ENCODE peak calls at places on chromosomes 7 and 10, in eight cellular contexts. One of them, this sample, is unnamed.
A peak's percentile ranks its signal among the peaks of the same experiment; 100 is the strongest.

GRCh38 chr10:102492344-102492939 is 10.1 kb downstream of the ACTR1A start:
- DNase-seq in colonic mucosa: no peak
- DNase-seq in psoas muscle: peak; percentile 44
- DNase-seq in ovary: peak; percentile 42
- DNase-seq in body of pancreas: no peak
- DNase-seq in neuronal stem cell: no peak
- DNase-seq in iPS DF 6.9: no peak
- DNase-seq in tibial nerve: no peak
- DNase-seq in this sample: no peak

GRCh38 chr7:48182736-48183369 is 11.6 kb downstream of the ABCA13 start:
- DNase-seq in body of pancreas: no peak
- DNase-seq in psoas muscle: no peak
- DNase-seq in tibial nerve: no peak
- DNase-seq in colonic mucosa: no peak
- DNase-seq in ovary: no peak
- DNase-seq in iPS DF 6.9: no peak
- DNase-seq in neuronal stem cell: no peak
- DNase-seq in this sample: no peak

GRCh38 chr7:92835851-92836488 is 403 bp downstream of the CDK6 start:
- DNase-seq in psoas muscle: peak; percentile 42
- DNase-seq in neuronal stem cell: no peak
- DNase-seq in tibial nerve: peak; percentile 17
- DNase-seq in ovary: no peak
- DNase-seq in iPS DF 6.9: no peak
- DNase-seq in colonic mucosa: peak; percentile 56
- DNase-seq in body of pancreas: peak; percentile 34
- DNase-seq in this sample: peak; percentile 35

GRCh38 chr7:92436843-92437445 is 10.3 kb upstream of the GATAD1 start:
- DNase-seq in neuronal stem cell: no peak
- DNase-seq in colonic mucosa: no peak
- DNase-seq in ovary: no peak
- DNase-seq in tibial nerve: no peak
- DNase-seq in psoas muscle: no peak
- DNase-seq in iPS DF 6.9: no peak
- DNase-seq in body of pancreas: no peak
- DNase-seq in this sample: no peak

GRCh38 chr7:68078311-68078710 is 1081.7 kb downstream of the TYW1 start:
- DNase-seq in neuronal stem cell: no peak
- DNase-seq in iPS DF 6.9: no peak
- DNase-seq in body of pancreas: no peak
- DNase-seq in ovary: no peak
- DNase-seq in colonic mucosa: no peak
- DNase-seq in tibial nerve: no peak
- DNase-seq in psoas muscle: no peak
- DNase-seq in this sample: no peak

GRCh38 chr10:127577376-127577775 is 28.3 kb downstream of the NPS start:
- DNase-seq in tibial nerve: no peak
- DNase-seq in psoas muscle: no peak
- DNase-seq in iPS DF 6.9: no peak
- DNase-seq in body of pancreas: no peak
- DNase-seq in ovary: no peak
- DNase-seq in colonic mucosa: no peak
- DNase-seq in neuronal stem cell: no peak
- DNase-seq in this sample: no peak

GRCh38 chr7:3482147-3482921 is 181.3 kb downstream of the SDK1 start:
- DNase-seq in colonic mucosa: no peak
- DNase-seq in iPS DF 6.9: peak; percentile 64
- DNase-seq in tibial nerve: no peak
- DNase-seq in body of pancreas: peak; percentile 56
- DNase-seq in psoas muscle: no peak
- DNase-seq in neuronal stem cell: peak; percentile 40
- DNase-seq in ovary: no peak
- DNase-seq in this sample: peak; percentile 21

GRCh38 chr10:62815373-62816111 is 624 bp downstream of the EGR2 start:
- DNase-seq in ovary: peak; percentile 43
- DNase-seq in body of pancreas: peak; percentile 8
- DNase-seq in psoas muscle: no peak
- DNase-seq in colonic mucosa: peak; percentile 21
- DNase-seq in iPS DF 6.9: no peak
- DNase-seq in neuronal stem cell: no peak
- DNase-seq in tibial nerve: no peak
- DNase-seq in this sample: no peak

GRCh38 chr10:103911021-103911459 is 6.9 kb downstream of the STN1 start:
- DNase-seq in tibial nerve: no peak
- DNase-seq in neuronal stem cell: no peak
- DNase-seq in iPS DF 6.9: no peak
- DNase-seq in colonic mucosa: no peak
- DNase-seq in ovary: no peak
- DNase-seq in psoas muscle: no peak
- DNase-seq in body of pancreas: no peak
- DNase-seq in this sample: no peak

GRCh38 chr7:5508698-5509097 is 85.1 kb upstream of the TNRC18 start:
- DNase-seq in body of pancreas: no peak
- DNase-seq in tibial nerve: no peak
- DNase-seq in ovary: no peak
- DNase-seq in iPS DF 6.9: no peak
- DNase-seq in neuronal stem cell: no peak
- DNase-seq in psoas muscle: no peak
- DNase-seq in colonic mucosa: no peak
- DNase-seq in this sample: no peak

GRCh38 chr7:100604976-100605911 is 3.1 kb downstream of the PCOLCE start:
- DNase-seq in colonic mucosa: peak; percentile 68
- DNase-seq in psoas muscle: peak; percentile 63
- DNase-seq in iPS DF 6.9: no peak
- DNase-seq in ovary: peak; percentile 74
- DNase-seq in tibial nerve: no peak
- DNase-seq in body of pancreas: peak; percentile 64
- DNase-seq in neuronal stem cell: no peak
- DNase-seq in this sample: peak; percentile 68

GRCh38 chr10:94963901-94964300 is 25.4 kb downstream of the CYP2C9 start:
- DNase-seq in psoas muscle: no peak
- DNase-seq in ovary: no peak
- DNase-seq in iPS DF 6.9: peak; percentile 47
- DNase-seq in tibial nerve: no peak
- DNase-seq in neuronal stem cell: peak; percentile 68
- DNase-seq in body of pancreas: peak; percentile 15
- DNase-seq in colonic mucosa: peak; percentile 16
- DNase-seq in this sample: no peak

GRCh38 chr10:13536674-13537366 is 8.0 kb upstream of the BEND7 start:
- DNase-seq in ovary: peak; percentile 35
- DNase-seq in tibial nerve: no peak
- DNase-seq in body of pancreas: peak; percentile 76
- DNase-seq in psoas muscle: peak; percentile 62
- DNase-seq in neuronal stem cell: peak; percentile 57
- DNase-seq in colonic mucosa: peak; percentile 51
- DNase-seq in iPS DF 6.9: peak; percentile 77
- DNase-seq in this sample: peak; percentile 55

GRCh38 chr7:108055541-108056135 is 52.7 kb upstream of the LAMB1 start:
- DNase-seq in colonic mucosa: no peak
- DNase-seq in body of pancreas: no peak
- DNase-seq in tibial nerve: no peak
- DNase-seq in ovary: no peak
- DNase-seq in iPS DF 6.9: no peak
- DNase-seq in psoas muscle: no peak
- DNase-seq in neuronal stem cell: no peak
- DNase-seq in this sample: no peak

GRCh38 chr7:1283337-1283736 is 50.7 kb downstream of the UNCX start:
- DNase-seq in iPS DF 6.9: no peak
- DNase-seq in ovary: no peak
- DNase-seq in body of pancreas: no peak
- DNase-seq in neuronal stem cell: no peak
- DNase-seq in colonic mucosa: no peak
- DNase-seq in psoas muscle: no peak
- DNase-seq in tibial nerve: no peak
- DNase-seq in this sample: no peak

GRCh38 chr10:35089641-35090161 is 440 bp downstream of the CUL2 start:
- DNase-seq in neuronal stem cell: no peak
- DNase-seq in psoas muscle: no peak
- DNase-seq in iPS DF 6.9: no peak
- DNase-seq in colonic mucosa: no peak
- DNase-seq in body of pancreas: no peak
- DNase-seq in tibial nerve: no peak
- DNase-seq in ovary: no peak
- DNase-seq in this sample: peak; percentile 21

GRCh38 chr10:127932521-127933270 is 25.8 kb downstream of the PTPRE start:
- DNase-seq in iPS DF 6.9: no peak
- DNase-seq in body of pancreas: no peak
- DNase-seq in psoas muscle: no peak
- DNase-seq in colonic mucosa: no peak
- DNase-seq in tibial nerve: no peak
- DNase-seq in ovary: no peak
- DNase-seq in neuronal stem cell: no peak
- DNase-seq in this sample: no peak

GRCh38 chr7:129341212-129341611 is 93.0 kb upstream of the STRIP2 start:
- DNase-seq in psoas muscle: no peak
- DNase-seq in ovary: no peak
- DNase-seq in tibial nerve: no peak
- DNase-seq in colonic mucosa: no peak
- DNase-seq in neuronal stem cell: no peak
- DNase-seq in body of pancreas: no peak
- DNase-seq in iPS DF 6.9: no peak
- DNase-seq in this sample: no peak

GRCh38 chr7:98213874-98214810 is 2.9 kb downstream of the BHLHA15 start:
- DNase-seq in iPS DF 6.9: no peak
- DNase-seq in neuronal stem cell: no peak
- DNase-seq in colonic mucosa: no peak
- DNase-seq in body of pancreas: peak; percentile 83
- DNase-seq in ovary: peak; percentile 29
- DNase-seq in tibial nerve: no peak
- DNase-seq in psoas muscle: peak; percentile 44
- DNase-seq in this sample: no peak

GRCh38 chr10:112362833-112363232 is 11.1 kb upstream of the ACSL5 start:
- DNase-seq in tibial nerve: no peak
- DNase-seq in psoas muscle: peak; percentile 72
- DNase-seq in ovary: peak; percentile 73
- DNase-seq in neuronal stem cell: no peak
- DNase-seq in body of pancreas: no peak
- DNase-seq in iPS DF 6.9: no peak
- DNase-seq in colonic mucosa: peak; percentile 60
- DNase-seq in this sample: peak; percentile 92

GRCh38 chr10:105195831-105196230 is 554.7 kb downstream of the SORCS3 start:
- DNase-seq in body of pancreas: no peak
- DNase-seq in psoas muscle: no peak
- DNase-seq in ovary: no peak
- DNase-seq in iPS DF 6.9: no peak
- DNase-seq in tibial nerve: no peak
- DNase-seq in colonic mucosa: no peak
- DNase-seq in neuronal stem cell: no peak
- DNase-seq in this sample: no peak

GRCh38 chr10:80202934-80203834 is 2.2 kb downstream of the ANXA11 start:
- DNase-seq in neuronal stem cell: no peak
- DNase-seq in iPS DF 6.9: no peak
- DNase-seq in colonic mucosa: peak; percentile 75
- DNase-seq in tibial nerve: peak; percentile 48
- DNase-seq in ovary: peak; percentile 71
- DNase-seq in psoas muscle: peak; percentile 91
- DNase-seq in body of pancreas: peak; percentile 75
- DNase-seq in this sample: peak; percentile 52

GRCh38 chr7:149714081-149714909 is 59.1 kb downstream of the ZNF467 start:
- DNase-seq in body of pancreas: peak; percentile 93
- DNase-seq in neuronal stem cell: peak; percentile 93
- DNase-seq in tibial nerve: peak; percentile 83
- DNase-seq in ovary: peak; percentile 94
- DNase-seq in psoas muscle: peak; percentile 94
- DNase-seq in iPS DF 6.9: no peak
- DNase-seq in colonic mucosa: peak; percentile 91
- DNase-seq in this sample: peak; percentile 91
- H3K4me3 ChIP-seq in body of pancreas: no peak overlapping the region
- H3K4me3 ChIP-seq in neuronal stem cell: peak overlapping the region; percentile 94
- H3K4me3 ChIP-seq in tibial nerve: peak overlapping the region; percentile 59
- H3K4me3 ChIP-seq in ovary: peak overlapping the region; percentile 56
- H3K4me3 ChIP-seq in psoas muscle: peak overlapping the region; percentile 86
- H3K4me3 ChIP-seq in iPS DF 6.9: peak overlapping the region; percentile 66
- H3K4me3 ChIP-seq in colonic mucosa: peak overlapping the region; percentile 66
- H3K4me3 ChIP-seq in this sample: peak overlapping the region; percentile 88

GRCh38 chr7:7830122-7830878 is 111.9 kb upstream of the RPA3 start:
- DNase-seq in iPS DF 6.9: no peak
- DNase-seq in neuronal stem cell: no peak
- DNase-seq in ovary: no peak
- DNase-seq in tibial nerve: no peak
- DNase-seq in body of pancreas: peak; percentile 82
- DNase-seq in psoas muscle: no peak
- DNase-seq in colonic mucosa: no peak
- DNase-seq in this sample: no peak
- H3K27me3 ChIP-seq in iPS DF 6.9: no peaks in the 10 kb centered on the region
- H3K27me3 ChIP-seq in neuronal stem cell: no peaks in the 10 kb centered on the region
- H3K27me3 ChIP-seq in ovary: no peaks in the 10 kb centered on the region
- H3K27me3 ChIP-seq in tibial nerve: no peaks in the 10 kb centered on the region
- H3K27me3 ChIP-seq in body of pancreas: no peaks in the 10 kb centered on the region
- H3K27me3 ChIP-seq in psoas muscle: no peaks in the 10 kb centered on the region
- H3K27me3 ChIP-seq in colonic mucosa: no peaks in the 10 kb centered on the region
- H3K27me3 ChIP-seq in this sample: no peaks in the 10 kb centered on the region

DNA sequence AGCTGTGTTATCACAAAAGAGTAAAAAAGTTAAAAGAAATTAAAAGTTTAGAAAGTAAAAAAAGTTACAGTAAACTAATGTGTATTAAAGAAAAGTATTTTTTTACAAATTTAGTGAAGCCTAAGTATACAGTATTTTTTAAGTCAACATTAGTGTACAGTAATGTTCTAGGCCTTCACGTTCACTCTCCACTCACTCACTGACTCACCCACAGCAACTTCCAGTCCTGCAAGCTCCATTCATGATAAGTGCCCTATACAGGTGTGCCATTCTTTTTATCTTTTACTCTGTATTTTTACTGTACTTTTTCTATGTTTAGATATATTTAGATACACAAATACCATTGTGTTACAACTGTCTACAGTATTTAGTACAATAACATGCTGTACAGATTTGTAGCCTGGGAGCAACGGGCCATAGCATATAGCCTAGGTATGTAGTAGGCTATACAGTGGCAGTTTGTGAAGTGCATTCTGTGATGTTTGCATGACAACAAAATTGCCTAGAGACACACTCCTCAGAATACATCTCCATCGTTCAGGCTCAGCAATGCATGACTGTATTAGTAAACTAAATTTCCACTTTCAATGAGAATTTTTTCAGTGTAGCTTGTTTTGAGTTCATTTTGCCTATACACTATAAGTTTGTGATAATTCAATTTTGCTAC is 539.9 kb upstream of the C7orf33 start:
- DNase-seq in neuronal stem cell: no peak
- DNase-seq in colonic mucosa: no peak
- DNase-seq in psoas muscle: no peak
- DNase-seq in body of pancreas: no peak
- DNase-seq in ovary: no peak
- DNase-seq in tibial nerve: no peak
- DNase-seq in iPS DF 6.9: no peak
- DNase-seq in this sample: no peak
- H3K4me3 ChIP-seq in neuronal stem cell: no peak overlapping the region
- H3K4me3 ChIP-seq in colonic mucosa: no peak overlapping the region
- H3K4me3 ChIP-seq in psoas muscle: no peak overlapping the region
- H3K4me3 ChIP-seq in body of pancreas: no peak overlapping the region
- H3K4me3 ChIP-seq in ovary: no peak overlapping the region
- H3K4me3 ChIP-seq in tibial nerve: no peak overlapping the region
- H3K4me3 ChIP-seq in iPS DF 6.9: no peak overlapping the region
- H3K4me3 ChIP-seq in this sample: no peak overlapping the region

DNA sequence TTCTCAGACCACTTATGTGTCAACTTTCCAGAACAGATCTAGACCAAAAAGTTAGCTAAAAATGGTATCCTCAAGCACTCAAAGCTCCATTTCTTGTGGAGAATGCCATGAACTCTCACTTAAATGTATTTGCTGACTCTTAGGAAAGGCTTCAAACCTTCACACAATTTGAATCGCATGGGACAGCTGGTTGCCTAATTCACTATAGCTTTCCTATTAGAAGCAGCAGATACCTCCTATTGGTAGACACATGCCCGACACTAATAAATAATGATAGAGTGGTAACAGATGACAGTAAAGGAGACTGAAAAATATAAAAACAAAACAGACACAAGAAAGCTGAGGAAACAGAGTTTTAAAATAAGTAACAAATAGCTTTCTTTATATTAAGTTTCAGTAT is 818.5 kb downstream of the XPNPEP1 start:
- DNase-seq in psoas muscle: no peak
- DNase-seq in tibial nerve: no peak
- DNase-seq in ovary: no peak
- DNase-seq in neuronal stem cell: no peak
- DNase-seq in iPS DF 6.9: no peak
- DNase-seq in body of pancreas: no peak
- DNase-seq in colonic mucosa: no peak
- DNase-seq in this sample: no peak
- H3K27me3 ChIP-seq in psoas muscle: no peaks in the 10 kb centered on the region
- H3K27me3 ChIP-seq in tibial nerve: no peaks in the 10 kb centered on the region
- H3K27me3 ChIP-seq in ovary: no peaks in the 10 kb centered on the region
- H3K27me3 ChIP-seq in neuronal stem cell: no peaks in the 10 kb centered on the region
- H3K27me3 ChIP-seq in iPS DF 6.9: no peaks in the 10 kb centered on the region
- H3K27me3 ChIP-seq in body of pancreas: no peaks in the 10 kb centered on the region
- H3K27me3 ChIP-seq in colonic mucosa: no peaks in the 10 kb centered on the region
- H3K27me3 ChIP-seq in this sample: no peaks in the 10 kb centered on the region

This sample was measured in adrenal gland.